ENCODE peak calls at places on chromosomes 5 and 9, in nine cellular contexts. T is sciatic nerve; C is stimulated activated CD4-positive, alpha-beta T cell treated with anti-CD3 and anti-CD28 coated beads, TNF-alpha, amount 100 ng/mL, for 1 hour; D is left ventricle myocardium inferior; X is substantia nigra; W is B cell; M is NCI-H524; G is neuronal stem cell; R is NCI-H2081. P is an unnamed sample.

GRCh38 chr9:91815896-91816295 is 134.1 kb downstream of the ROR2 start:
- DNase-seq in T (peak), C (no peak), D (no peak), X (no peak), W (no peak), M (no peak), G (no peak), R (no peak), P (no peak)

GRCh38 chr9:9257999-9258398 is 1354.8 kb downstream of the PTPRD start:
- DNase-seq in T (no peak), C (no peak), D (no peak), X (no peak), W (no peak), M (no peak), G (no peak), R (peak), P (no peak)

GRCh38 chr5:54329731-54330709 is 19.6 kb upstream of the ARL15 start:
- DNase-seq in T (no peak), C (no peak), D (no peak), X (no peak), W (no peak), M (no peak), G (no peak), R (no peak), P (no peak)

GRCh38 chr9:117796681-117797080 is 92.5 kb downstream of the TLR4 start:
- DNase-seq in T (no peak), C (no peak), D (no peak), X (no peak), W (no peak), M (no peak), G (no peak), R (no peak), P (no peak)

GRCh38 chr5:472076-472655 is 29.2 kb downstream of the EXOC3 start:
- DNase-seq in T (peak), C (no peak), D (peak), X (no peak), W (no peak), M (peak), G (no peak), R (no peak), P (no peak)

GRCh38 chr5:147179555-147180147 is 55.2 kb upstream of the STK32A start:
- DNase-seq in T (no peak), C (no peak), D (no peak), X (no peak), W (no peak), M (no peak), G (no peak), R (no peak), P (no peak)

GRCh38 chr5:145246379-145246778 is 588.8 kb downstream of the PRELID2 start:
- DNase-seq in T (no peak), C (no peak), D (no peak), X (no peak), W (no peak), M (no peak), G (no peak), R (no peak), P (no peak)

GRCh38 chr5:39420482-39421145 is 4.2 kb downstream of the DAB2 start:
- DNase-seq in T (peak), C (no peak), D (peak), X (peak), W (no peak), M (no peak), G (no peak), R (no peak), P (no peak)

GRCh38 chr9:126756876-126757415 is 47.9 kb upstream of the ZBTB43 start:
- DNase-seq in T (no peak), C (no peak), D (no peak), X (no peak), W (no peak), M (peak), G (no peak), R (peak), P (no peak)

GRCh38 chr5:78504726-78505431 is 143.7 kb downstream of the LHFPL2 start:
- DNase-seq in T (peak), C (no peak), D (peak), X (peak), W (no peak), M (peak), G (no peak), R (no peak), P (no peak)